ENCODE peak calls at places on chromosomes 4 and X, in five cellular contexts. Y is stromal cell of bone marrow, E is endothelial cell, I is activated T-helper 1 cell treated with Interleukin-2 at 50 U/mL for 16 hours, D is kidney tubule cell. Z is an unnamed sample.

GRCh38 chrX:68440940-68441339 is 7.6 kb upstream of the OPHN1 start:
- DNase-seq in Y (peak), E (no peak), I (no peak), D (peak), Z (no peak)

GRCh38 chr4:133600008-133600407 is 450.9 kb downstream of the PCDH10 start:
- DNase-seq in Y (no peak), E (no peak), I (no peak), D (no peak), Z (no peak)

GRCh38 chrX:150587585-150588503 is 19.4 kb downstream of the MTM1 start:
- DNase-seq in Y (peak), E (peak), I (peak), D (no peak), Z (no peak)

GRCh38 chr4:182653596-182653995 is 263.6 kb downstream of the DCTD start:
- DNase-seq in Y (no peak), E (no peak), I (no peak), D (peak), Z (no peak)

GRCh38 chr4:3257691-3258482 is 8.9 kb downstream of the MSANTD1 start:
- DNase-seq in Y (peak), E (no peak), I (no peak), D (peak), Z (peak)

GRCh38 chrX:132433551-132433950 is 55.3 kb downstream of the MBNL3 start:
- DNase-seq in Y (no peak), E (no peak), I (no peak), D (no peak), Z (no peak)

GRCh38 chrX:121356850-121357171 is 309.4 kb downstream of the GLUD2 start:
- DNase-seq in Y (no peak), E (no peak), I (no peak), D (no peak), Z (no peak)

GRCh38 chrX:49761481-49761880 is 65.7 kb upstream of the PAGE1 start:
- DNase-seq in Y (no peak), E (peak), I (no peak), D (peak), Z (no peak)

GRCh38 chrX:2500091-2500680 is 590 bp downstream of the DHRSX start:
- DNase-seq in Y (no peak), E (peak), I (no peak), D (peak), Z (no peak)

GRCh38 chrX:30301203-30301602 is 8.0 kb downstream of the NR0B1 start:
- DNase-seq in Y (no peak), E (no peak), I (no peak), D (no peak), Z (no peak)

GRCh38 chr4:54277691-54278090 is 48.6 kb downstream of the PDGFRA start:
- DNase-seq in Y (peak), E (no peak), I (no peak), D (peak), Z (peak)

GRCh38 chrX:143669395-143669794 is 33.5 kb upstream of the SLITRK4 start:
- DNase-seq in Y (no peak), E (no peak), I (no peak), D (peak), Z (no peak)

GRCh38 chr4:164210377-164210776 is 543.6 kb upstream of the SMIM31 start:
- DNase-seq in Y (no peak), E (no peak), I (no peak), D (no peak), Z (no peak)

GRCh38 chr4:48315728-48316630 is 25.4 kb upstream of the SLAIN2 start:
- DNase-seq in Y (peak), E (peak), I (no peak), D (peak), Z (peak)

GRCh38 chrX:134933911-134934310 is 56.9 kb upstream of the SMIM10 start:
- DNase-seq in Y (no peak), E (no peak), I (no peak), D (peak), Z (no peak)

GRCh38 chrX:148500428-148501120 is at the start of gene AFF2:
- DNase-seq in Y (no peak), E (peak), I (no peak), D (peak), Z (no peak)

GRCh38 chrX:70030242-70030823 is 19.4 kb downstream of the AWAT2 start:
- DNase-seq in Y (peak), E (peak), I (no peak), D (peak), Z (no peak)

GRCh38 chr4:108272046-108272445 is 103.3 kb upstream of the LEF1 start:
- DNase-seq in Y (no peak), E (no peak), I (no peak), D (no peak), Z (no peak)

GRCh38 chrX:100625985-100626491 is 10.6 kb downstream of the TSPAN6 start:
- DNase-seq in Y (no peak), E (no peak), I (no peak), D (no peak), Z (no peak)

GRCh38 chrX:129908636-129909035 is 2.7 kb downstream of the UTP14A start:
- DNase-seq in Y (no peak), E (no peak), I (no peak), D (peak), Z (no peak)

GRCh38 chrX:78945186-78945912 is at the start of gene P2RY10:
- DNase-seq in Y (no peak), E (no peak), I (peak), D (no peak), Z (no peak)

GRCh38 chrX:18146954-18147353 is 73.7 kb downstream of the BEND2 start:
- DNase-seq in Y (no peak), E (peak), I (no peak), D (peak), Z (no peak)

GRCh38 chr4:179313823-179314222 is 1871.6 kb upstream of the AGA start:
- DNase-seq in Y (no peak), E (no peak), I (no peak), D (no peak), Z (no peak)

GRCh38 chr4:85102606-85103005 is 136.1 kb upstream of the WDFY3 start:
- DNase-seq in Y (no peak), E (no peak), I (no peak), D (no peak), Z (no peak)

GRCh38 chr4:185307136-185307950 is 88.4 kb downstream of the LRP2BP start:
- DNase-seq in Y (no peak), E (no peak), I (no peak), D (peak), Z (no peak)

GRCh38 chr4:99653921-99654890 is 3.4 kb downstream of the C4orf54 start:
- DNase-seq in Y (no peak), E (no peak), I (no peak), D (no peak), Z (no peak)

GRCh38 chr4:120749445-120750151 is 172.9 kb downstream of the PRDM5 start:
- DNase-seq in Y (no peak), E (no peak), I (no peak), D (no peak), Z (no peak)

GRCh38 chrX:9865804-9866471 is 79.7 kb downstream of the SHROOM2 start:
- DNase-seq in Y (no peak), E (no peak), I (no peak), D (peak), Z (no peak)

GRCh38 chr4:123477804-123478209 is 81.2 kb downstream of the SPRY1 start:
- DNase-seq in Y (peak), E (peak), I (no peak), D (no peak), Z (peak)

GRCh38 chrX:78123190-78123589 is 16.3 kb downstream of the TAF9B start:
- DNase-seq in Y (no peak), E (no peak), I (no peak), D (peak), Z (no peak)

GRCh38 chr4:111228874-111229273 is 606.0 kb upstream of the PITX2 start:
- DNase-seq in Y (peak), E (no peak), I (no peak), D (peak), Z (peak)

GRCh38 chr4:36351082-36351666 is 69.8 kb downstream of the DTHD1 start:
- DNase-seq in Y (peak), E (peak), I (peak), D (peak), Z (no peak)

GRCh38 chrX:1717326-1717725 is 102.5 kb downstream of the ASMT start:
- DNase-seq in Y (no peak), E (no peak), I (no peak), D (no peak), Z (no peak)

GRCh38 chr4:40630335-40631021 is 814 bp upstream of the RBM47 start:
- DNase-seq in Y (no peak), E (peak), I (no peak), D (peak), Z (no peak)

GRCh38 chr4:11133868-11134267 is 294.8 kb downstream of the HS3ST1 start:
- DNase-seq in Y (no peak), E (no peak), I (no peak), D (no peak), Z (no peak)

GRCh38 chr4:8267077-8267476 is 2.5 kb upstream of the HTRA3 start:
- DNase-seq in Y (no peak), E (peak), I (no peak), D (peak), Z (no peak)

GRCh38 chr4:168848112-168848511 is 161.9 kb downstream of the CBR4 start:
- DNase-seq in Y (no peak), E (no peak), I (no peak), D (no peak), Z (no peak)

GRCh38 chr4:74529284-74530041 is 84.5 kb downstream of the AREG start:
- DNase-seq in Y (no peak), E (no peak), I (no peak), D (no peak), Z (no peak)